ENCODE peak calls at places on chromosomes 6 and 20, in five cellular contexts. G is germinal center, Q is breast epithelium, M is NCI-H1694 treated with DMSO at 0.1 percent for 48 hours, P is fibroblast of the aortic adventitia. K is an unnamed sample.

GRCh38 chr20:39631557-39631956 is 669.4 kb downstream of the DHX35 start:
- DNase-seq in G (no peak), Q (no peak), M (no peak), P (no peak), K (peak; percentile 24)

GRCh38 chr6:50819906-50820589 is 1.4 kb downstream of the TFAP2B start:
- DNase-seq in G (no peak), Q (no peak), M (no peak), P (no peak), K (no peak)

GRCh38 chr6:10082385-10082784 is 332.5 kb downstream of the TFAP2A start:
- DNase-seq in G (no peak), Q (no peak), M (no peak), P (no peak), K (no peak)

GRCh38 chr6:161031721-161032495 is 40.3 kb downstream of the MAP3K4 start:
- DNase-seq in G (no peak), Q (no peak), M (no peak), P (peak; percentile 51), K (peak; percentile 65)

GRCh38 chr6:17583811-17584210 is 16.3 kb upstream of the FAM8A1 start:
- DNase-seq in G (no peak), Q (no peak), M (no peak), P (no peak), K (no peak)

GRCh38 chr20:4519530-4519929 is 202.2 kb upstream of the PRND start:
- DNase-seq in G (peak; percentile 24), Q (no peak), M (no peak), P (no peak), K (no peak)

GRCh38 chr6:85126448-85127178 is 323.3 kb upstream of the NT5E start:
- DNase-seq in G (no peak), Q (no peak), M (no peak), P (peak; percentile 17), K (peak; percentile 59)

GRCh38 chr6:84618046-84618752 is 146.2 kb downstream of the TBX18 start:
- DNase-seq in G (no peak), Q (no peak), M (no peak), P (peak; percentile 94), K (peak; percentile 95)

GRCh38 chr6:3165631-3166534 is 8.5 kb upstream of the TUBB2A start:
- DNase-seq in G (no peak), Q (no peak), M (no peak), P (peak; percentile 73), K (peak; percentile 51)